ENCODE peak calls at places on chromosome 3, in five cellular contexts. One of them, this sample, is unnamed.

GRCh38 chr3:123419850-123420292 is 29.0 kb downstream of the ADCY5 start:
- DNase-seq in epithelial cell of proximal tubule: no peak
- DNase-seq in B cell: no peak
- DNase-seq in dorsolateral prefrontal cortex: peak
- DNase-seq in progenitor cell of endocrine pancreas: no peak
- DNase-seq in this sample: no peak

GRCh38 chr3:52771702-52772101 is 962 bp upstream of the NEK4 start:
- DNase-seq in epithelial cell of proximal tubule: no peak
- DNase-seq in B cell: no peak
- DNase-seq in dorsolateral prefrontal cortex: no peak
- DNase-seq in progenitor cell of endocrine pancreas: no peak
- DNase-seq in this sample: no peak

GRCh38 chr3:59115355-59116136 is 65.7 kb upstream of the CFAP20DC start:
- DNase-seq in epithelial cell of proximal tubule: no peak
- DNase-seq in B cell: no peak
- DNase-seq in dorsolateral prefrontal cortex: no peak
- DNase-seq in progenitor cell of endocrine pancreas: no peak
- DNase-seq in this sample: no peak

GRCh38 chr3:14016900-14017475 is 107.7 kb downstream of the CHCHD4 start:
- DNase-seq in epithelial cell of proximal tubule: no peak
- DNase-seq in B cell: no peak
- DNase-seq in dorsolateral prefrontal cortex: no peak
- DNase-seq in progenitor cell of endocrine pancreas: no peak
- DNase-seq in this sample: no peak

GRCh38 chr3:35664460-35664919 is 25.2 kb downstream of the ARPP21 start:
- DNase-seq in epithelial cell of proximal tubule: peak
- DNase-seq in B cell: peak
- DNase-seq in dorsolateral prefrontal cortex: peak
- DNase-seq in progenitor cell of endocrine pancreas: no peak
- DNase-seq in this sample: peak

GRCh38 chr3:157079677-157080369 is 80.1 kb downstream of the CCNL1 start:
- DNase-seq in epithelial cell of proximal tubule: no peak
- DNase-seq in B cell: no peak
- DNase-seq in dorsolateral prefrontal cortex: no peak
- DNase-seq in progenitor cell of endocrine pancreas: no peak
- DNase-seq in this sample: no peak

GRCh38 chr3:10929978-10930620 is 62.4 kb upstream of the SLC6A1 start:
- DNase-seq in epithelial cell of proximal tubule: no peak
- DNase-seq in B cell: no peak
- DNase-seq in dorsolateral prefrontal cortex: no peak
- DNase-seq in progenitor cell of endocrine pancreas: no peak
- DNase-seq in this sample: no peak

GRCh38 chr3:51955893-51956770 is 951 bp downstream of the GPR62 start:
- DNase-seq in epithelial cell of proximal tubule: no peak
- DNase-seq in B cell: peak
- DNase-seq in dorsolateral prefrontal cortex: no peak
- DNase-seq in progenitor cell of endocrine pancreas: peak
- DNase-seq in this sample: peak

GRCh38 chr3:126432361-126432760 is 37.7 kb downstream of the CFAP100 start:
- DNase-seq in epithelial cell of proximal tubule: no peak
- DNase-seq in B cell: no peak
- DNase-seq in dorsolateral prefrontal cortex: no peak
- DNase-seq in progenitor cell of endocrine pancreas: no peak
- DNase-seq in this sample: no peak

GRCh38 chr3:23629181-23629893 is 176.4 kb upstream of the UBE2E1 start:
- DNase-seq in epithelial cell of proximal tubule: no peak
- DNase-seq in B cell: no peak
- DNase-seq in dorsolateral prefrontal cortex: no peak
- DNase-seq in progenitor cell of endocrine pancreas: no peak
- DNase-seq in this sample: no peak

GRCh38 chr3:42667523-42668402 is 14.3 kb downstream of the ZBTB47 start:
- DNase-seq in epithelial cell of proximal tubule: no peak
- DNase-seq in B cell: no peak
- DNase-seq in dorsolateral prefrontal cortex: no peak
- DNase-seq in progenitor cell of endocrine pancreas: peak
- DNase-seq in this sample: no peak

GRCh38 chr3:16364323-16364722 is 99.3 kb downstream of the OXNAD1 start:
- DNase-seq in epithelial cell of proximal tubule: no peak
- DNase-seq in B cell: no peak
- DNase-seq in dorsolateral prefrontal cortex: no peak
- DNase-seq in progenitor cell of endocrine pancreas: no peak
- DNase-seq in this sample: no peak

GRCh38 chr3:11375333-11376076 is 103.3 kb downstream of the ATG7 start:
- DNase-seq in epithelial cell of proximal tubule: no peak
- DNase-seq in B cell: no peak
- DNase-seq in dorsolateral prefrontal cortex: no peak
- DNase-seq in progenitor cell of endocrine pancreas: no peak
- DNase-seq in this sample: no peak

GRCh38 chr3:194294199-194294887 is 56.8 kb downstream of the CPN2 start:
- DNase-seq in epithelial cell of proximal tubule: no peak
- DNase-seq in B cell: no peak
- DNase-seq in dorsolateral prefrontal cortex: no peak
- DNase-seq in progenitor cell of endocrine pancreas: no peak
- DNase-seq in this sample: no peak

GRCh38 chr3:77464106-77464688 is 424.3 kb downstream of the ROBO2 start:
- DNase-seq in epithelial cell of proximal tubule: no peak
- DNase-seq in B cell: no peak
- DNase-seq in dorsolateral prefrontal cortex: no peak
- DNase-seq in progenitor cell of endocrine pancreas: no peak
- DNase-seq in this sample: no peak

GRCh38 chr3:109683746-109684145 is 346.4 kb upstream of the DPPA4 start:
- DNase-seq in epithelial cell of proximal tubule: no peak
- DNase-seq in B cell: no peak
- DNase-seq in dorsolateral prefrontal cortex: no peak
- DNase-seq in progenitor cell of endocrine pancreas: no peak
- DNase-seq in this sample: no peak

GRCh38 chr3:16073218-16073617 is 101.3 kb upstream of the GALNT15 start:
- DNase-seq in epithelial cell of proximal tubule: no peak
- DNase-seq in B cell: no peak
- DNase-seq in dorsolateral prefrontal cortex: no peak
- DNase-seq in progenitor cell of endocrine pancreas: no peak
- DNase-seq in this sample: no peak

GRCh38 chr3:130093741-130094391 is 12.2 kb downstream of the ALG1L2 start:
- DNase-seq in epithelial cell of proximal tubule: no peak
- DNase-seq in B cell: peak
- DNase-seq in dorsolateral prefrontal cortex: no peak
- DNase-seq in progenitor cell of endocrine pancreas: no peak
- DNase-seq in this sample: no peak

GRCh38 chr3:63467392-63467791 is 185.1 kb upstream of the SNTN start:
- DNase-seq in epithelial cell of proximal tubule: no peak
- DNase-seq in B cell: no peak
- DNase-seq in dorsolateral prefrontal cortex: no peak
- DNase-seq in progenitor cell of endocrine pancreas: no peak
- DNase-seq in this sample: no peak

GRCh38 chr3:195897853-195898415 is 10.4 kb downstream of the TNK2 start:
- DNase-seq in epithelial cell of proximal tubule: no peak
- DNase-seq in B cell: no peak
- DNase-seq in dorsolateral prefrontal cortex: no peak
- DNase-seq in progenitor cell of endocrine pancreas: no peak
- DNase-seq in this sample: no peak

GRCh38 chr3:52289747-52290595 is 2.3 kb downstream of the GLYCTK start:
- DNase-seq in epithelial cell of proximal tubule: no peak
- DNase-seq in B cell: no peak
- DNase-seq in dorsolateral prefrontal cortex: peak
- DNase-seq in progenitor cell of endocrine pancreas: no peak
- DNase-seq in this sample: no peak

GRCh38 chr3:10286596-10287295 is 6.0 kb downstream of the GHRL start:
- DNase-seq in epithelial cell of proximal tubule: peak
- DNase-seq in B cell: peak
- DNase-seq in dorsolateral prefrontal cortex: no peak
- DNase-seq in progenitor cell of endocrine pancreas: no peak
- DNase-seq in this sample: no peak

GRCh38 chr3:77321646-77322045 is 281.7 kb downstream of the ROBO2 start:
- DNase-seq in epithelial cell of proximal tubule: no peak
- DNase-seq in B cell: no peak
- DNase-seq in dorsolateral prefrontal cortex: no peak
- DNase-seq in progenitor cell of endocrine pancreas: no peak
- DNase-seq in this sample: no peak

DNA sequence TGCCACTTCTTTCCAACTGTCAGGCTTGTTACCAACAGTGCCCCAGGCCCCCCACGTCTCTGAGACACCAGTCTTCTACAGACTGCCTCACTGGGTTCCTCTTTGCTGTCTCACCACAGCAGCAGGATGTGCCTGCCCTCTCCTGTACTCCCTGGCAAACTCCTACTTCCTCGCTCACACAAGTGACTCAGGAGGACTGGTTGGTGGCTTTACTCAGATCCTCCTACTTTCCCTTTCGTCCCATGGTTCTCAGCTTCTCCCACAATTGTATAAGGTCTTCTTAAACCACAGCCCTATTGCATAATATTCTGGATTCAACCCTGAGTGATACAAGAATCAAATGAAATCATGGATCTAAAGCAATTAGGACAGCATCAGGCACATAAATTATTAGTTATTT is 246.6 kb upstream of the PROK2 start:
- DNase-seq in epithelial cell of proximal tubule: no peak
- DNase-seq in B cell: no peak
- DNase-seq in dorsolateral prefrontal cortex: peak
- DNase-seq in progenitor cell of endocrine pancreas: no peak
- DNase-seq in this sample: no peak
- TF ChIP-seq CTCF in epithelial cell of proximal tubule: peak
- TF ChIP-seq CTCF in B cell: no peak
- TF ChIP-seq CTCF in dorsolateral prefrontal cortex: no peak
- TF ChIP-seq CTCF in progenitor cell of endocrine pancreas: no peak
- TF ChIP-seq CTCF in this sample: no peak

GRCh38 chr3:71585126-71585525 is 1.6 kb upstream of the FOXP1 start:
- DNase-seq in epithelial cell of proximal tubule: no peak
- DNase-seq in B cell: peak
- DNase-seq in dorsolateral prefrontal cortex: no peak
- DNase-seq in progenitor cell of endocrine pancreas: no peak
- DNase-seq in this sample: no peak

GRCh38 chr3:71587958-71588357 is 4.4 kb upstream of the FOXP1 start:
- DNase-seq in epithelial cell of proximal tubule: no peak
- DNase-seq in B cell: no peak
- DNase-seq in dorsolateral prefrontal cortex: no peak
- DNase-seq in progenitor cell of endocrine pancreas: no peak
- DNase-seq in this sample: no peak

GRCh38 chr3:71589132-71589531 is 5.6 kb upstream of the FOXP1 start:
- DNase-seq in epithelial cell of proximal tubule: no peak
- DNase-seq in B cell: no peak
- DNase-seq in dorsolateral prefrontal cortex: no peak
- DNase-seq in progenitor cell of endocrine pancreas: no peak
- DNase-seq in this sample: no peak

GRCh38 chr3:71585891-71586809 is 2.6 kb upstream of the FOXP1 start:
- DNase-seq in epithelial cell of proximal tubule: no peak
- DNase-seq in B cell: peak
- DNase-seq in dorsolateral prefrontal cortex: no peak
- DNase-seq in progenitor cell of endocrine pancreas: no peak
- DNase-seq in this sample: no peak

GRCh38 chr3:71586810-71587242 is 3.3 kb upstream of the FOXP1 start:
- DNase-seq in epithelial cell of proximal tubule: no peak
- DNase-seq in B cell: no peak
- DNase-seq in dorsolateral prefrontal cortex: no peak
- DNase-seq in progenitor cell of endocrine pancreas: no peak
- DNase-seq in this sample: no peak
- TF ChIP-seq CTCF in epithelial cell of proximal tubule: no peak
- TF ChIP-seq CTCF in B cell: peak
- TF ChIP-seq CTCF in dorsolateral prefrontal cortex: no peak
- TF ChIP-seq CTCF in progenitor cell of endocrine pancreas: no peak
- TF ChIP-seq CTCF in this sample: peak

DNA sequence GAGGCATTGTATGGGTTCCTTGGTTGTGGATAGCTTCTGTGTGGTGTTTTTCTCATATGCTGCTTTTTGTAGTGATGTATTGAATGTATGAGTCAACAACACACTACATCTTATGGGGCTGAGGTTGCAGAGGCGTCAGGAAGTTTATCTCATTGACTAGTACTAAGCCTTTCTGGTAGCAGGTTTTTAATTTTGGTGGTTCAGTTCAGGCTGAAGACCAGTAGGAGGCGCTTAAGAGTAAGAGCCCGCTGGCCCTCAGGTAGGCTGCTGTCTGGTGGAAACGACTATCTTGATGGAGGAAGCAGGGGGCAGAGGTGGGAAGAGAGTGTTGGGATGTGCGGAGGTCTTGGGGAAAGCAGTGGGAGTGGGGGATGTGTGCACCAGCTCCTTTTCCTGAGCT is 62.4 kb downstream of the RTP4 start:
- DNase-seq in epithelial cell of proximal tubule: no peak
- DNase-seq in B cell: no peak
- DNase-seq in dorsolateral prefrontal cortex: no peak
- DNase-seq in progenitor cell of endocrine pancreas: no peak
- DNase-seq in this sample: no peak
- TF ChIP-seq CTCF in epithelial cell of proximal tubule: peak
- TF ChIP-seq CTCF in B cell: no peak
- TF ChIP-seq CTCF in dorsolateral prefrontal cortex: no peak
- TF ChIP-seq CTCF in progenitor cell of endocrine pancreas: no peak
- TF ChIP-seq CTCF in this sample: no peak

GRCh38 chr3:45544719-45545296 is 49.7 kb upstream of the LIMD1 start:
- DNase-seq in epithelial cell of proximal tubule: no peak
- DNase-seq in B cell: no peak
- DNase-seq in dorsolateral prefrontal cortex: no peak
- DNase-seq in progenitor cell of endocrine pancreas: no peak
- DNase-seq in this sample: no peak
- TF ChIP-seq CTCF in epithelial cell of proximal tubule: peak
- TF ChIP-seq CTCF in B cell: no peak
- TF ChIP-seq CTCF in dorsolateral prefrontal cortex: no peak
- TF ChIP-seq CTCF in progenitor cell of endocrine pancreas: no peak
- TF ChIP-seq CTCF in this sample: peak

DNA sequence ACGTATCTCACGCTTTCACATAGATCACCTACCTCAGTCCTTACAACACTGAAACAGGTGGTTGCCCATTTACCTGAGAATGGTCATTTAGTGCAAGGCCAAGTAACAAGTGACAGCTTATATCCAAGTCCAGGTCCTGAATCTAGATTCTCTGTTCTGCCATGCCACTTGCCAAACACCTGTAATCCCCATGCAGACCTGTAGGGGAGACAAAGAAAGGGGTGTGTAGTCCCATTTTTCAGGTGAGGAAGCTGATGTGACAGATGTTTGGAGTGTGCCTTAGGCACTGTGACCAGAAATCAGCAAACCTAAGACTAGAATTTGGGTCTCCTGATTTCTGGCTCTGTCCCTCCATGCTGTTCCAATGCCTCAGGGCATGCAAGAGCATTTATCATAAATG is 12.7 kb downstream of the ZNF35 start:
- DNase-seq in epithelial cell of proximal tubule: no peak
- DNase-seq in B cell: no peak
- DNase-seq in dorsolateral prefrontal cortex: no peak
- DNase-seq in progenitor cell of endocrine pancreas: no peak
- DNase-seq in this sample: no peak
- TF ChIP-seq CTCF in epithelial cell of proximal tubule: peak
- TF ChIP-seq CTCF in B cell: no peak
- TF ChIP-seq CTCF in dorsolateral prefrontal cortex: no peak
- TF ChIP-seq CTCF in progenitor cell of endocrine pancreas: peak
- TF ChIP-seq CTCF in this sample: peak

GRCh38 chr3:128546646-128547045 is 53.6 kb upstream of the GATA2 start:
- DNase-seq in epithelial cell of proximal tubule: no peak
- DNase-seq in B cell: no peak
- DNase-seq in dorsolateral prefrontal cortex: no peak
- DNase-seq in progenitor cell of endocrine pancreas: no peak
- DNase-seq in this sample: no peak

GRCh38 chr3:128548011-128548410 is 55.0 kb upstream of the GATA2 start:
- DNase-seq in epithelial cell of proximal tubule: no peak
- DNase-seq in B cell: no peak
- DNase-seq in dorsolateral prefrontal cortex: no peak
- DNase-seq in progenitor cell of endocrine pancreas: no peak
- DNase-seq in this sample: no peak

GRCh38 chr3:128548426-128549282 is 55.7 kb upstream of the GATA2 start:
- DNase-seq in epithelial cell of proximal tubule: no peak
- DNase-seq in B cell: no peak
- DNase-seq in dorsolateral prefrontal cortex: no peak
- DNase-seq in progenitor cell of endocrine pancreas: no peak
- DNase-seq in this sample: no peak

GRCh38 chr3:128549283-128550112 is 56.5 kb upstream of the GATA2 start:
- DNase-seq in epithelial cell of proximal tubule: peak
- DNase-seq in B cell: no peak
- DNase-seq in dorsolateral prefrontal cortex: no peak
- DNase-seq in progenitor cell of endocrine pancreas: no peak
- DNase-seq in this sample: peak

GRCh38 chr3:128547368-128547987 is 54.5 kb upstream of the GATA2 start:
- DNase-seq in epithelial cell of proximal tubule: no peak
- DNase-seq in B cell: no peak
- DNase-seq in dorsolateral prefrontal cortex: no peak
- DNase-seq in progenitor cell of endocrine pancreas: no peak
- DNase-seq in this sample: no peak
- TF ChIP-seq CTCF in epithelial cell of proximal tubule: no peak
- TF ChIP-seq CTCF in B cell: no peak
- TF ChIP-seq CTCF in dorsolateral prefrontal cortex: no peak
- TF ChIP-seq CTCF in progenitor cell of endocrine pancreas: no peak
- TF ChIP-seq CTCF in this sample: no peak

This sample was measured in endothelial cell.